ENCODE peak calls at places on chromosomes 12 and 14, in eight cellular contexts. O is H1, N is AG09309, W is IMR-90, V is dorsolateral prefrontal cortex, U is upper lobe of left lung, T is ascending aorta, L is mammary epithelial cell. C is an unnamed sample.
A peak's percentile ranks its signal among the peaks of the same experiment; 100 is the strongest.

GRCh38 chr12:129571901-129572494 is 331.8 kb downstream of the TMEM132D start:
- DNase-seq in O (no peak), N (no peak), W (no peak), V (no peak), U (peak; percentile 46), T (no peak), L (no peak), C (no peak)

GRCh38 chr14:25406818-25407217 is 356.9 kb upstream of the STXBP6 start:
- DNase-seq in O (peak; percentile 61), N (peak; percentile 0), W (peak; percentile 8), V (no peak), U (no peak), T (no peak), L (peak; percentile 8), C (no peak)

GRCh38 chr14:69314327-69314726 is 54.4 kb downstream of the GALNT16 start:
- DNase-seq in O (no peak), N (no peak), W (no peak), V (no peak), U (no peak), T (no peak), L (no peak), C (no peak)

GRCh38 chr12:119692410-119692809 is 24.5 kb downstream of the PRKAB1 start:
- DNase-seq in O (no peak), N (no peak), W (peak; percentile 16), V (no peak), U (no peak), T (no peak), L (no peak), C (no peak)

GRCh38 chr12:106745181-106745745 is 29.2 kb upstream of the RIC8B start:
- DNase-seq in O (no peak), N (no peak), W (no peak), V (no peak), U (no peak), T (no peak), L (no peak), C (no peak)

GRCh38 chr14:64419003-64419402 is 30.9 kb downstream of the MTHFD1 start:
- DNase-seq in O (no peak), N (no peak), W (no peak), V (no peak), U (no peak), T (no peak), L (no peak), C (no peak)

GRCh38 chr12:127893875-127894635 is 372.9 kb upstream of the TMEM132C start:
- DNase-seq in O (peak; percentile 50), N (no peak), W (no peak), V (no peak), U (no peak), T (no peak), L (no peak), C (no peak)

GRCh38 chr12:27048822-27049752 is 26.7 kb downstream of the MED21 start:
- DNase-seq in O (no peak), N (no peak), W (peak; percentile 91), V (no peak), U (no peak), T (no peak), L (peak; percentile 74), C (no peak)

GRCh38 chr14:104754213-104754851 is 1.4 kb downstream of the SIVA1 start:
- DNase-seq in O (no peak), N (no peak), W (no peak), V (no peak), U (no peak), T (no peak), L (no peak), C (no peak)

GRCh38 chr14:50035214-50035613 is 81.2 kb downstream of the VCPKMT start:
- DNase-seq in O (no peak), N (no peak), W (no peak), V (no peak), U (no peak), T (no peak), L (peak; percentile 97), C (no peak)

GRCh38 chr14:100786131-100786530 is 39.8 kb upstream of the MEG3 start:
- DNase-seq in O (no peak), N (no peak), W (no peak), V (peak; percentile 63), U (no peak), T (no peak), L (no peak), C (no peak)

GRCh38 chr12:93245543-93245942 is 132.2 kb upstream of the NUDT4 start:
- DNase-seq in O (no peak), N (no peak), W (no peak), V (no peak), U (peak; percentile 17), T (no peak), L (no peak), C (no peak)

GRCh38 chr12:118098911-118099671 is 4.7 kb downstream of the VSIG10 start:
- DNase-seq in O (no peak), N (no peak), W (no peak), V (no peak), U (no peak), T (no peak), L (no peak), C (no peak)

GRCh38 chr14:94611179-94611578 is 1.0 kb upstream of the SERPINA3 start:
- DNase-seq in O (no peak), N (no peak), W (no peak), V (no peak), U (no peak), T (no peak), L (no peak), C (no peak)

GRCh38 chr12:9244894-9245293 is 36.7 kb upstream of the PZP start:
- DNase-seq in O (no peak), N (no peak), W (no peak), V (no peak), U (no peak), T (no peak), L (peak; percentile 60), C (no peak)

GRCh38 chr12:118356809-118357326 is 15.8 kb downstream of the TAOK3 start:
- DNase-seq in O (no peak), N (peak; percentile 85), W (peak; percentile 92), V (no peak), U (no peak), T (no peak), L (peak; percentile 78), C (no peak)

GRCh38 chr12:5768880-5769199 is 176.2 kb downstream of the ANO2 start:
- DNase-seq in O (no peak), N (no peak), W (no peak), V (no peak), U (no peak), T (no peak), L (no peak), C (no peak)

GRCh38 chr12:80872053-80872452 is 65.7 kb downstream of the LIN7A start:
- DNase-seq in O (no peak), N (no peak), W (no peak), V (no peak), U (no peak), T (no peak), L (no peak), C (no peak)

GRCh38 chr14:96905825-96906224 is 108.6 kb downstream of the VRK1 start:
- DNase-seq in O (no peak), N (no peak), W (no peak), V (no peak), U (no peak), T (no peak), L (no peak), C (no peak)

GRCh38 chr12:58907326-58907855 is 12.9 kb downstream of the LRIG3 start:
- DNase-seq in O (no peak), N (no peak), W (peak; percentile 42), V (no peak), U (no peak), T (no peak), L (no peak), C (no peak)

GRCh38 chr14:104434214-104435076 is 145.1 kb upstream of the C14orf180 start:
- DNase-seq in O (no peak), N (no peak), W (no peak), V (no peak), U (peak; percentile 51), T (peak; percentile 3), L (no peak), C (no peak)

GRCh38 chr12:29287622-29288021 is 93.3 kb downstream of the ERGIC2 start:
- DNase-seq in O (no peak), N (no peak), W (no peak), V (no peak), U (no peak), T (no peak), L (no peak), C (no peak)

GRCh38 chr14:76752744-76753143 is 8.5 kb upstream of the VASH1 start:
- DNase-seq in O (no peak), N (no peak), W (no peak), V (peak; percentile 77), U (no peak), T (no peak), L (no peak), C (no peak)

GRCh38 chr14:39229222-39229543 is 4.5 kb upstream of the MIA2 start:
- DNase-seq in O (no peak), N (no peak), W (peak; percentile 7), V (no peak), U (no peak), T (no peak), L (no peak), C (no peak)

GRCh38 chr14:23119362-23120327 is 590 bp upstream of the CEBPE start:
- DNase-seq in O (no peak), N (no peak), W (no peak), V (no peak), U (no peak), T (no peak), L (no peak), C (no peak)
- H3K4me3 ChIP-seq in O (no peak overlapping the region), N (no peak overlapping the region), W (no peak overlapping the region), V (no peak overlapping the region), U (no peak overlapping the region), T (no peak overlapping the region), L (no peak overlapping the region), C (no peak overlapping the region)

DNA sequence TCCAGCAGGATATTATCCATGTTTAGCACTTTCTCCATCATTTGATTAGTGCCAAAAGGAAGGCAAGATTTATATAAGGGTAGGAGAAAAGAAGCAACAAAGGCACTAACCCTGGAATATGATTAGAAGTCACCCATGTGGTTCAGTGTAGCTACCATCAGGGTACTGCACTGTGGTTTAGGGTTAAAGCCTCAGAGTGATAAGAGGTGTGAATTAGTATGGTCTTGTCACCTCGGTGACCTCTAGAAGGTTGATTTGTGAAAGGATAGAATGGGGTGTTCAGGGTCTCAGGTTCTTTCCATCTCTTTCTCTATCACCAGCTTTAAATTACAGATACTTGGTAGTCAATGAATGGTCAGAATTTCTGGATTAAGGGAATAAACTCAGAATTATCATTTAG is 103.0 kb upstream of the TMTC2 start:
- DNase-seq in O (no peak), N (no peak), W (no peak), V (no peak), U (no peak), T (no peak), L (no peak), C (no peak)
- TF ChIP-seq CTCF in O (no peak), N (no peak), W (no peak), V (no peak), U (no peak), T (no peak), L (no peak), C (no peak)

GRCh38 chr12:56522486-56523193 is 1.0 kb downstream of the RBMS2 start:
- DNase-seq in O (no peak), N (no peak), W (peak; percentile 13), V (no peak), U (no peak), T (no peak), L (peak; percentile 24), C (no peak)
- H3K4me3 ChIP-seq in O (peak overlapping the region; percentile 57), N (peak overlapping the region; percentile 56), W (peak overlapping the region; percentile 100), V (peak overlapping the region; percentile 72), U (peak overlapping the region; percentile 54), T (peak overlapping the region; percentile 64), L (peak overlapping the region; percentile 89), C (peak overlapping the region; percentile 52)

GRCh38 chr12:111788178-111788654 is 21.5 kb downstream of the ALDH2 start:
- DNase-seq in O (no peak), N (peak; percentile 44), W (peak; percentile 55), V (no peak), U (no peak), T (no peak), L (no peak), C (no peak)
- TF ChIP-seq CTCF in O (peak; percentile 54), N (peak; percentile 22), W (peak; percentile 44), V (peak; percentile 41), U (no peak), T (no peak), L (peak; percentile 81), C (no peak)